ENCODE peak calls at places on chromosome 10, in four cellular contexts. One of them, this sample, is unnamed.

GRCh38 chr10:71213127-71213616 is 802 bp downstream of the UNC5B start:
- DNase-seq in adrenal gland: no peak
- DNase-seq in endodermal cell: peak
- DNase-seq in AG04449: peak
- DNase-seq in this sample: peak

GRCh38 chr10:98030093-98030821 is at the start of gene CRTAC1:
- DNase-seq in AG04449: no peak
- DNase-seq in adrenal gland: peak
- DNase-seq in endodermal cell: peak
- DNase-seq in this sample: peak

GRCh38 chr10:79336739-79337138 is 10.5 kb upstream of the PPIF start:
- DNase-seq in endodermal cell: peak
- DNase-seq in adrenal gland: no peak
- DNase-seq in AG04449: no peak
- DNase-seq in this sample: no peak

GRCh38 chr10:109899578-109900355 is 23.5 kb downstream of the XPNPEP1 start:
- DNase-seq in adrenal gland: no peak
- DNase-seq in endodermal cell: peak
- DNase-seq in AG04449: no peak
- DNase-seq in this sample: no peak

GRCh38 chr10:29585488-29585976 is 49.2 kb downstream of the SVIL start:
- DNase-seq in AG04449: no peak
- DNase-seq in adrenal gland: no peak
- DNase-seq in endodermal cell: peak
- DNase-seq in this sample: peak

GRCh38 chr10:21175797-21176196 is 278.7 kb upstream of the NEBL start:
- DNase-seq in AG04449: no peak
- DNase-seq in endodermal cell: no peak
- DNase-seq in adrenal gland: no peak
- DNase-seq in this sample: no peak

GRCh38 chr10:126384269-126384873 is 3.9 kb downstream of the ADAM12 start:
- DNase-seq in adrenal gland: no peak
- DNase-seq in AG04449: peak
- DNase-seq in endodermal cell: no peak
- DNase-seq in this sample: no peak

GRCh38 chr10:50594012-50594411 is 29.7 kb downstream of the SGMS1 start:
- DNase-seq in adrenal gland: peak
- DNase-seq in endodermal cell: no peak
- DNase-seq in AG04449: no peak
- DNase-seq in this sample: no peak

GRCh38 chr10:63520463-63521388 is 475 bp upstream of the REEP3 start:
- DNase-seq in adrenal gland: no peak
- DNase-seq in endodermal cell: peak
- DNase-seq in AG04449: no peak
- DNase-seq in this sample: peak

GRCh38 chr10:8407561-8408021 is 353.1 kb downstream of the GATA3 start:
- DNase-seq in AG04449: no peak
- DNase-seq in adrenal gland: no peak
- DNase-seq in endodermal cell: peak
- DNase-seq in this sample: no peak

GRCh38 chr10:69392481-69393000 is 24.2 kb downstream of the TACR2 start:
- DNase-seq in adrenal gland: peak
- DNase-seq in endodermal cell: peak
- DNase-seq in AG04449: no peak
- DNase-seq in this sample: peak
- TF ChIP-seq CTCF in adrenal gland: peak
- TF ChIP-seq CTCF in endodermal cell: peak
- TF ChIP-seq CTCF in AG04449: peak
- TF ChIP-seq CTCF in this sample: peak

GRCh38 chr10:33506838-33507661 is 172.6 kb upstream of the NRP1 start:
- DNase-seq in endodermal cell: no peak
- DNase-seq in AG04449: no peak
- DNase-seq in adrenal gland: no peak
- DNase-seq in this sample: no peak

GRCh38 chr10:33501161-33501560 is 166.7 kb upstream of the NRP1 start:
- DNase-seq in adrenal gland: no peak
- DNase-seq in endodermal cell: no peak
- DNase-seq in AG04449: no peak
- DNase-seq in this sample: no peak

GRCh38 chr10:33509231-33509871 is 174.9 kb upstream of the NRP1 start:
- DNase-seq in adrenal gland: peak
- DNase-seq in endodermal cell: no peak
- DNase-seq in AG04449: no peak
- DNase-seq in this sample: peak

GRCh38 chr10:33507662-33508425 is 173.4 kb upstream of the NRP1 start:
- DNase-seq in AG04449: no peak
- DNase-seq in endodermal cell: no peak
- DNase-seq in adrenal gland: no peak
- DNase-seq in this sample: no peak

DNA sequence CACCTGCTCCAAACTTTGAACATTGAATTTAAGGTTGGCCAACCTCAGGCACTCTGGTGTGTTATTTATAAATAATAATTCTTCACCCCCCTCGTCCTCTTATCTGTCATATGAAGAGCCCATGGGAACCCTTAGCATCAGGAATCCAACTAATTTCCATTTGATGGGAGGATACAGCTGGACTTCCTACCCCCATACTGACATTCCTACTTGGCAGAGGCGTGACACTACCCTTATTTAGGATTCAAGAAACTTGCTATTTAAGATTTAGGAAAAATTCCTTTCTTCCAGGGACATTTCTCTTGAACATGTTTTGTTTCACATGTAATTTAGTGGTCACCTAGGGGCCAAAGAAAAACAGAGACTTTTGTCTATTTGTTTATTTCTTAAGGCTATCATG is 171.9 kb upstream of the NRP1 start:
- DNase-seq in endodermal cell: no peak
- DNase-seq in adrenal gland: no peak
- DNase-seq in AG04449: no peak
- DNase-seq in this sample: no peak
- TF ChIP-seq CTCF in endodermal cell: no peak
- TF ChIP-seq CTCF in adrenal gland: no peak
- TF ChIP-seq CTCF in AG04449: no peak
- TF ChIP-seq CTCF in this sample: no peak

GRCh38 chr10:26214004-26214403 is 2.6 kb upstream of the GAD2 start:
- DNase-seq in endodermal cell: peak
- DNase-seq in adrenal gland: no peak
- DNase-seq in AG04449: no peak
- DNase-seq in this sample: no peak
- TF ChIP-seq CTCF in endodermal cell: no peak
- TF ChIP-seq CTCF in adrenal gland: no peak
- TF ChIP-seq CTCF in AG04449: no peak
- TF ChIP-seq CTCF in this sample: no peak

DNA sequence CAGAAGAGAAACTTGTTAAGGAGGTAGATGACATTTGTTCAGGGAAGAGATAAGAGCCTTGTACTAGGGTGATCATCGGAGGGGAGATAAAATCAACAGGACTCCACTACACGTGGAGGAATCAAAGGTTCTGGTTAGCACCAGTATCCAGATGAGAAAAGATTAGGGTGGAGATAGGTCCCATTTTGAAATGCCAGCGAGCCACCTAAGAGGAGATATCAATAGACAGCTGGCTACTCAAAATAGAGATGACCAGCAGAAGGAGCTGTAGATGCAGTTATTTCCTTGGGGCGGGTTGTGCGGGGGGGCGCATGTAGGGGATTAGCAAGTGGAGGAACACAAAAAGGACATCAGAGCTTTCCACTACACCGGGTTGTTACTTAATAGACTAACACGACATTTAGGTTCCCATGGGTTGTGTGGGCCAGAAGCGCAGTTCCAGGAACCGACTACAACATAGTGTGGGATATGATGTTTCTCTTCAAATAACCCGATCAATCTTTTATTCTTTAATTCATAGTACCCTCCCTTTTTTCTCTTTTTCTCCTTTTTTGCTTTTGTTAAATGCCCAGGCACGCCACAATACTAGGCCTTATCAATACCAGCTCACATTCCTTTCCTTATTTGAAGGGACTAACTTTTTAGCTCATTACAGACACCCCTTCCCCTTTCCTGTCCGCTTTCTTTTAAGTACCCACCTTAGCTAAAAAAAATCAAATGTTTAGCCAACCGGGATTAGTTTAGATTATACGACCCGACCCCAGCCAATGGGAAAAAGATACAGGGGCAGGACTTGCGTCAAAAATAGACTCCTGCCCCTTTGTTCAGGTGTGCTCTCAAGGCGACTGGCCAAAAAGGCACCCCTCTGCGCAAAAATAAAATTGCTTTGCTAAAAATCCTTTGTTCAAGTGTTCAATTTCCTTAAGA is 2.0 kb upstream of the KIF11 start:
- DNase-seq in adrenal gland: peak
- DNase-seq in AG04449: no peak
- DNase-seq in endodermal cell: peak
- DNase-seq in this sample: peak
- TF ChIP-seq CTCF in adrenal gland: no peak
- TF ChIP-seq CTCF in AG04449: peak
- TF ChIP-seq CTCF in endodermal cell: peak
- TF ChIP-seq CTCF in this sample: no peak

DNA sequence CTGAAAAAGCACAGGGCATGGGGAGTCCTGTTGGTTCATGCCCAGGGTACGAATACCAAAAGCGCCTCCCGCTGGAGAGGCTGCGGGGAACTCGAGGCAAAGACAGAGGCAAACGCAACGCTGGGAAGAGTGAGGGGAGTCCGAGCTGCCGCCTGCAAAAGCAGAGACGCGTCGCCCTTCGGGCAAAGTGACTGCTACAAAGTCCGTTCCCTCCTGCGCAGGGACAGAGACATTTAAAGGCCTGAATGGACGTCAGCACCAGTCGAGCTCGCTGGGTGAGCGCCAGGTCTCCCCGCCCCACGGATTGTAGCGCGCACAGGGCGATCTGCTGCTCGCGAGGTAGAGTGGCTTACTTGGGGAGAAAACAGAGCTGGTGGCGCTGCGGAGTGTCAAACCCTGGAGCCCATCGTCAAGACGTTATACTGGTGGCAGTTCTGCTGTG is 732.8 kb downstream of the ZWINT start:
- DNase-seq in AG04449: no peak
- DNase-seq in adrenal gland: peak
- DNase-seq in endodermal cell: peak
- DNase-seq in this sample: peak
- TF ChIP-seq CTCF in AG04449: no peak
- TF ChIP-seq CTCF in adrenal gland: no peak
- TF ChIP-seq CTCF in endodermal cell: peak
- TF ChIP-seq CTCF in this sample: no peak

GRCh38 chr10:329361-330099 is 194.3 kb downstream of the ZMYND11 start:
- DNase-seq in endodermal cell: peak
- DNase-seq in adrenal gland: peak
- DNase-seq in AG04449: peak
- DNase-seq in this sample: no peak
- TF ChIP-seq CTCF in endodermal cell: no peak
- TF ChIP-seq CTCF in adrenal gland: no peak
- TF ChIP-seq CTCF in AG04449: peak
- TF ChIP-seq CTCF in this sample: no peak

GRCh38 chr10:119614686-119615085 is 17.9 kb upstream of the TIAL1 start:
- DNase-seq in endodermal cell: no peak
- DNase-seq in AG04449: no peak
- DNase-seq in adrenal gland: no peak
- DNase-seq in this sample: no peak

GRCh38 chr10:119620771-119621384 is 24.1 kb upstream of the TIAL1 start:
- DNase-seq in AG04449: no peak
- DNase-seq in endodermal cell: no peak
- DNase-seq in adrenal gland: no peak
- DNase-seq in this sample: no peak

GRCh38 chr10:119620241-119620753 is 23.5 kb upstream of the TIAL1 start:
- DNase-seq in endodermal cell: no peak
- DNase-seq in AG04449: no peak
- DNase-seq in adrenal gland: no peak
- DNase-seq in this sample: no peak

GRCh38 chr10:119619215-119619614 is 22.5 kb upstream of the TIAL1 start:
- DNase-seq in endodermal cell: no peak
- DNase-seq in AG04449: no peak
- DNase-seq in adrenal gland: no peak
- DNase-seq in this sample: no peak

DNA sequence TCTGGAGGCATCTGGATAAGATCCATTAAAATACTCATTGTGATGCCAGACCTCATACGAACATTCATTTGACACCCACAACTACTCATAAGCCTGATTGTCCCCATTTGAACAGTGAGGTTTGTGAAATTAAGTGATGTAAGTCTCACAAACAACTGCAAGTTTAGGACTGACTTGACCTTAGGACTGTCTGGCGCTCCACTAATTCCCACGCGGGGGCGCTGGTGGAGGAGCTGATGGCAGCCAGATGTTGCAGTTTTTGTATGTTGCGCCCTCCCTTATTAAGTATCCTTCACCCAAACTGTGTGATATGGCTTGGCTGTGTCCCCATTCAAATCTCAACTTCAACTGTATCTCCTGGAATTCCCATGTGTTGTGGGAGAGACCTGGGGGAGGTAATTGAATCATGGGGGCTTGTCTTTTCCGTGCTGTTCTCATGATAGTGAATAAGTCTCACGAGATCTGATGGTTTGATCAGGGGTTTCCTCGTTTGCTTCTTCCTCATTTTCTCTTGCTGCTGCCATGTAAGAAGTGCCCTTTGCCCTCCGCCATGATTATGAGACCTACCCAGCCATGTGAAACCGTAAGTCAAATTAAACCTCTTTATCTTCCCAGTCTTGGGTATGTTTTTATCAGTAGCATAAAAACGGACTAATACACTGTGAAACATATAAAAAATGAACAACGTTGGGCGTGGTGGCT is 20.3 kb upstream of the TIAL1 start:
- DNase-seq in AG04449: no peak
- DNase-seq in endodermal cell: peak
- DNase-seq in adrenal gland: no peak
- DNase-seq in this sample: peak
- TF ChIP-seq CTCF in AG04449: peak
- TF ChIP-seq CTCF in endodermal cell: peak
- TF ChIP-seq CTCF in adrenal gland: no peak
- TF ChIP-seq CTCF in this sample: peak

GRCh38 chr10:58734116-58734515 is 221.4 kb downstream of the BICC1 start:
- DNase-seq in AG04449: peak
- DNase-seq in adrenal gland: no peak
- DNase-seq in endodermal cell: no peak
- DNase-seq in this sample: no peak
- TF ChIP-seq CTCF in AG04449: no peak
- TF ChIP-seq CTCF in adrenal gland: no peak
- TF ChIP-seq CTCF in endodermal cell: no peak
- TF ChIP-seq CTCF in this sample: no peak

This sample was measured in nephron progenitor cell.